ENCODE peak calls at places on chromosome 9, in six cellular contexts. One of them, this sample, is unnamed.

GRCh38 chr9:2711716-2712115 is 5.6 kb upstream of the KCNV2 start:
- DNase-seq in activated T-cell treated with anti-CD3 and anti-CD28 coated beads for 1 hour: no peak
- DNase-seq in non-pigmented ciliary epithelial cell: no peak
- DNase-seq in mesendoderm: peak
- DNase-seq in neuronal stem cell: no peak
- DNase-seq in NCI-H1092 treated with DMSO at 0.1 percent for 48 hours: no peak
- DNase-seq in this sample: peak

GRCh38 chr9:31013371-31013770 is 1371.1 kb upstream of the ACO1 start:
- DNase-seq in activated T-cell treated with anti-CD3 and anti-CD28 coated beads for 1 hour: no peak
- DNase-seq in NCI-H1092 treated with DMSO at 0.1 percent for 48 hours: no peak
- DNase-seq in neuronal stem cell: no peak
- DNase-seq in mesendoderm: no peak
- DNase-seq in non-pigmented ciliary epithelial cell: no peak
- DNase-seq in this sample: no peak

GRCh38 chr9:134067904-134068741 is at the start of gene BRD3:
- DNase-seq in activated T-cell treated with anti-CD3 and anti-CD28 coated beads for 1 hour: peak
- DNase-seq in mesendoderm: peak
- DNase-seq in non-pigmented ciliary epithelial cell: no peak
- DNase-seq in NCI-H1092 treated with DMSO at 0.1 percent for 48 hours: peak
- DNase-seq in neuronal stem cell: peak
- DNase-seq in this sample: peak

GRCh38 chr9:128523199-128523925 is 18.8 kb downstream of the GLE1 start:
- DNase-seq in neuronal stem cell: no peak
- DNase-seq in activated T-cell treated with anti-CD3 and anti-CD28 coated beads for 1 hour: no peak
- DNase-seq in non-pigmented ciliary epithelial cell: no peak
- DNase-seq in NCI-H1092 treated with DMSO at 0.1 percent for 48 hours: peak
- DNase-seq in mesendoderm: peak
- DNase-seq in this sample: peak

GRCh38 chr9:120654278-120654677 is 60.0 kb downstream of the MEGF9 start:
- DNase-seq in activated T-cell treated with anti-CD3 and anti-CD28 coated beads for 1 hour: no peak
- DNase-seq in NCI-H1092 treated with DMSO at 0.1 percent for 48 hours: no peak
- DNase-seq in mesendoderm: no peak
- DNase-seq in non-pigmented ciliary epithelial cell: no peak
- DNase-seq in neuronal stem cell: no peak
- DNase-seq in this sample: no peak

GRCh38 chr9:131714161-131714646 is 25.7 kb downstream of the RAPGEF1 start:
- DNase-seq in mesendoderm: no peak
- DNase-seq in NCI-H1092 treated with DMSO at 0.1 percent for 48 hours: no peak
- DNase-seq in activated T-cell treated with anti-CD3 and anti-CD28 coated beads for 1 hour: no peak
- DNase-seq in neuronal stem cell: no peak
- DNase-seq in non-pigmented ciliary epithelial cell: peak
- DNase-seq in this sample: no peak

GRCh38 chr9:19050637-19051591 is 1.7 kb downstream of the RRAGA start:
- DNase-seq in neuronal stem cell: no peak
- DNase-seq in non-pigmented ciliary epithelial cell: no peak
- DNase-seq in NCI-H1092 treated with DMSO at 0.1 percent for 48 hours: no peak
- DNase-seq in activated T-cell treated with anti-CD3 and anti-CD28 coated beads for 1 hour: no peak
- DNase-seq in mesendoderm: peak
- DNase-seq in this sample: peak

GRCh38 chr9:126206099-126206498 is 120.5 kb upstream of the MVB12B start:
- DNase-seq in activated T-cell treated with anti-CD3 and anti-CD28 coated beads for 1 hour: no peak
- DNase-seq in non-pigmented ciliary epithelial cell: no peak
- DNase-seq in mesendoderm: no peak
- DNase-seq in NCI-H1092 treated with DMSO at 0.1 percent for 48 hours: no peak
- DNase-seq in neuronal stem cell: no peak
- DNase-seq in this sample: no peak

GRCh38 chr9:6354072-6354686 is 26.0 kb downstream of the TPD52L3 start:
- DNase-seq in activated T-cell treated with anti-CD3 and anti-CD28 coated beads for 1 hour: peak
- DNase-seq in non-pigmented ciliary epithelial cell: peak
- DNase-seq in NCI-H1092 treated with DMSO at 0.1 percent for 48 hours: peak
- DNase-seq in neuronal stem cell: peak
- DNase-seq in mesendoderm: peak
- DNase-seq in this sample: peak

GRCh38 chr9:98378206-98379193 is 123.1 kb upstream of the TBC1D2 start:
- DNase-seq in NCI-H1092 treated with DMSO at 0.1 percent for 48 hours: no peak
- DNase-seq in mesendoderm: peak
- DNase-seq in non-pigmented ciliary epithelial cell: no peak
- DNase-seq in neuronal stem cell: no peak
- DNase-seq in activated T-cell treated with anti-CD3 and anti-CD28 coated beads for 1 hour: no peak
- DNase-seq in this sample: no peak

GRCh38 chr9:28779240-28779639 is 1206.0 kb upstream of the C9orf72 start:
- DNase-seq in non-pigmented ciliary epithelial cell: peak
- DNase-seq in NCI-H1092 treated with DMSO at 0.1 percent for 48 hours: peak
- DNase-seq in neuronal stem cell: no peak
- DNase-seq in activated T-cell treated with anti-CD3 and anti-CD28 coated beads for 1 hour: no peak
- DNase-seq in mesendoderm: no peak
- DNase-seq in this sample: no peak

GRCh38 chr9:83505282-83505681 is 32.9 kb downstream of the FRMD3 start:
- DNase-seq in NCI-H1092 treated with DMSO at 0.1 percent for 48 hours: peak
- DNase-seq in activated T-cell treated with anti-CD3 and anti-CD28 coated beads for 1 hour: no peak
- DNase-seq in non-pigmented ciliary epithelial cell: no peak
- DNase-seq in neuronal stem cell: no peak
- DNase-seq in mesendoderm: no peak
- DNase-seq in this sample: peak

GRCh38 chr9:468766-469496 is 254.3 kb downstream of the DOCK8 start:
- DNase-seq in non-pigmented ciliary epithelial cell: no peak
- DNase-seq in neuronal stem cell: no peak
- DNase-seq in NCI-H1092 treated with DMSO at 0.1 percent for 48 hours: no peak
- DNase-seq in activated T-cell treated with anti-CD3 and anti-CD28 coated beads for 1 hour: no peak
- DNase-seq in mesendoderm: no peak
- DNase-seq in this sample: no peak

GRCh38 chr9:27861887-27862286 is 288.6 kb upstream of the C9orf72 start:
- DNase-seq in activated T-cell treated with anti-CD3 and anti-CD28 coated beads for 1 hour: no peak
- DNase-seq in NCI-H1092 treated with DMSO at 0.1 percent for 48 hours: no peak
- DNase-seq in neuronal stem cell: no peak
- DNase-seq in non-pigmented ciliary epithelial cell: peak
- DNase-seq in mesendoderm: no peak
- DNase-seq in this sample: no peak

GRCh38 chr9:121708768-121709488 is 57.5 kb downstream of the DAB2IP start:
- DNase-seq in non-pigmented ciliary epithelial cell: no peak
- DNase-seq in NCI-H1092 treated with DMSO at 0.1 percent for 48 hours: no peak
- DNase-seq in activated T-cell treated with anti-CD3 and anti-CD28 coated beads for 1 hour: no peak
- DNase-seq in neuronal stem cell: no peak
- DNase-seq in mesendoderm: no peak
- DNase-seq in this sample: peak

GRCh38 chr9:92350129-92350739 is 24.5 kb downstream of the CENPP start:
- DNase-seq in neuronal stem cell: no peak
- DNase-seq in NCI-H1092 treated with DMSO at 0.1 percent for 48 hours: no peak
- DNase-seq in activated T-cell treated with anti-CD3 and anti-CD28 coated beads for 1 hour: no peak
- DNase-seq in non-pigmented ciliary epithelial cell: no peak
- DNase-seq in mesendoderm: no peak
- DNase-seq in this sample: no peak

This sample was measured in NCI-H82.